ENCODE peak calls at places on chromosome 17, in six cellular contexts. Y is ascending aorta, M is heart right ventricle, C is stomach, E is heart left ventricle, V is thyroid gland. I is an unnamed sample.

GRCh38 chr17:42118545-42118944 is 2.6 kb downstream of the KAT2A start:
- DNase-seq in E (no peak), C (peak; percentile 50), Y (no peak), V (peak; percentile 37), M (no peak), I (no peak)

GRCh38 chr17:76659928-76660614 is 16.5 kb upstream of the ST6GALNAC1 start:
- DNase-seq in E (peak; percentile 33), V (peak; percentile 96), C (no peak), M (no peak), Y (no peak), I (no peak)

GRCh38 chr17:39700148-39700987 is 504 bp downstream of the ERBB2 start:
- DNase-seq in C (no peak), Y (no peak), E (no peak), M (no peak), V (peak; percentile 67), I (no peak)

GRCh38 chr17:63306855-63307254 is 139.3 kb downstream of the CYB561 start:
- DNase-seq in C (no peak), Y (no peak), V (no peak), E (no peak), M (no peak), I (no peak)

GRCh38 chr17:76544123-76544915 is 4.5 kb downstream of the PRCD start:
- DNase-seq in C (no peak), M (peak; percentile 78), V (no peak), Y (no peak), E (peak; percentile 80), I (peak; percentile 74)

GRCh38 chr17:66506641-66507040 is 204.2 kb downstream of the PRKCA start:
- DNase-seq in Y (no peak), E (no peak), M (no peak), C (no peak), V (no peak), I (no peak)

GRCh38 chr17:41474863-41475262 is 6.1 kb downstream of the KRT35 start:
- DNase-seq in Y (no peak), M (no peak), C (no peak), E (peak; percentile 57), V (no peak), I (no peak)

GRCh38 chr17:4573682-4574081 is 10.6 kb upstream of the SMTNL2 start:
- DNase-seq in V (no peak), E (peak; percentile 82), C (no peak), Y (no peak), M (peak; percentile 58), I (peak; percentile 67)

GRCh38 chr17:31588034-31588433 is 196.6 kb downstream of the RAB11FIP4 start:
- DNase-seq in Y (no peak), M (no peak), V (no peak), C (no peak), E (no peak), I (no peak)

GRCh38 chr17:45703348-45703747 is 80.8 kb upstream of the CRHR1 start:
- DNase-seq in C (no peak), V (no peak), Y (no peak), M (no peak), E (no peak), I (no peak)
- H3K27me3 ChIP-seq in C (peaks cover 8% of the 10 kb centered on the region), V (no peaks in the 10 kb centered on the region), Y (no peaks in the 10 kb centered on the region), M (peaks cover 23% of the 10 kb centered on the region), E (no peaks in the 10 kb centered on the region), I (peaks cover 96% of the 10 kb centered on the region)

DNA sequence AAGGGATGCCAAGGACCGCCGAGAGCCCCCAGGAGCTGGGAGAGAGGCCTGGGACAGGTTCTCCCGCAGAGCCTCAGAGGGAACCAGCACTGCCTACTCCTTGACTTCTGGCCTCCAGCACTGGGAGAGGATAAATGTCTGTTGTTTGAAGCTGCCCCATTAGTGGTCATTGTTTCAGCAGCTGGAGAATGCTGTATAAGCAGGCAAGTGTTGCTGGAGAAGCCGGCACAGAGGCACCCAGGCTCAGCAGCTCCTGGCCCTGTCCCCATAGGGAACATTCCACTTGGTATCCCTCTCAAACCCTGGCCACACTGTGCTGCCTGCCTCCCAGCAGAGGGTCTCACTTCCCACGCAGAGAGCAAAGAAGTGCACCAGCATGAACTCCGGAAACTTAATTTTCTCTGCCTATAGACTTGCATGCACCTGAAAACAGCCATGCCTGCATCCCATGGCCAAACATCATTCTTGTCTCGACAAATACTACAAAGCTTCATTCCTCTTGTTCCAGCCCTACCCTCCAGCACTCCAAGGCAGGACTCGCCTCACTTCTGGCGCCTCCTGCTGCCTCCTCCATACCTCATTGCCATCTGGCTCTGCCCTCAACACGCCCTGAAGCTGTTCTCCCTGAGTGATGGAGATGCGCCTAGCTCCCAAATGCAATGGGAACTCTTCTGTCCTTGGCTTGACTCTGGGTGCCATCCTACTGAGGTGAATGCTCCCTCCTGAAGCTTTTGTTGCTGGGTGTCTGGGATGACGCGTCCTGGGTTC is 88.1 kb downstream of the DNAH17 start:
- DNase-seq in V (no peak), E (no peak), C (no peak), Y (no peak), M (no peak), I (no peak)
- TF ChIP-seq CTCF in V (no peak), E (no peak), C (no peak), Y (no peak), M (no peak), I (no peak)

DNA sequence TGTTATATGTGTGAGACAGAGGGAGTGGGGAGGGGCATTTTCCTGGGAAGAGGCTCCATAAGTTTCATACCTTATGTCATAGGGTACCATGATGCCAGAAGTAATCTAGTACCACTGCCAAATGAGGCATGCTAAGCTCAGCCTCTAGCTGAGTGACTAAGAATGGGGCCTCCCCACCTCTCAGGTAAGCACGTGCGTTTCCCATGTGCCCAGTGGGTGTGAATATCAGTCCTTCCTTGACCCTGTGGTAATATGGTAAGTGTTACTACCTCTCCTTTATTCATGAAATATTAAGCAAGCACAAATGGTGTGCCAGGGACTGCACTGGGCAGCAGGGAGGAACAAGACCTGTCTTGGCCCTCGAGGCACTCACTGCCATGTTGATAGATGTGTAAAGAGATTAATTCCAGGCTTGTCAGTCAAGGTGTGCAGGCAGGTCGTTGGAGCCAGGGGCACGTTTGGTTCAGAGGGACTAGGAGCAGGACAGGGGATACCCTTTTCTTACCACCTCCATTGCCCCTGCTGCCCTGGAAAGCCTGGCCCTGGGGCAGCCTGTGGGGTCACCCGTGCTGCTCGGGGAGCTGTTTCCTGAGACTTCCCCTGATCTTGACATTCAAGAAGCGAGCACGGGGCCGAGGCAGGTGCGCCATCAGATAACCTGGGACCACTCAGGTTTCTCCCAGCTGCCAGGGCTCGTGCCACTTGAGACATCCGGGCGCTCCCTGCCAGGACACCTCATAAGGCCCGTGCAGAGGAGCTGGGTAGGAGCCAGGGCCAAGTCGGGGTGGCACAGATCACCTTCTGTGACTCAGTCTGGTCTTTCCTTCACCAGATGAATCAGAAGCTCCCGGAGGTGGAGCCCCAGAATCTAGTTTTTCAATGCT is 8.8 kb downstream of the RSAD1 start:
- DNase-seq in C (peak; percentile 45), E (no peak), V (peak; percentile 69), M (no peak), Y (no peak), I (no peak)
- H3K4me1 ChIP-seq in C (no peaks in the 10 kb centered on the region), E (peaks cover 5% of the 10 kb centered on the region), V (peaks cover 47% of the 10 kb centered on the region), M (peaks cover 6% of the 10 kb centered on the region), Y (peaks cover 3% of the 10 kb centered on the region), I (peaks cover 11% of the 10 kb centered on the region)

GRCh38 chr17:74566132-74566753 is 1.1 kb downstream of the CD300H start:
- DNase-seq in Y (no peak), E (no peak), V (peak; percentile 60), M (no peak), C (peak; percentile 28), I (no peak)

GRCh38 chr17:74567397-74567796 is at the start of gene CD300H:
- DNase-seq in M (no peak), E (no peak), V (no peak), C (no peak), Y (no peak), I (no peak)

GRCh38 chr17:74569392-74570003 is 2.2 kb upstream of the CD300H start:
- DNase-seq in E (peak; percentile 46), V (no peak), C (peak; percentile 35), Y (peak; percentile 65), M (no peak), I (no peak)

GRCh38 chr17:74569001-74569391 is 1.7 kb upstream of the CD300H start:
- DNase-seq in V (no peak), Y (no peak), C (no peak), M (no peak), E (no peak), I (no peak)

GRCh38 chr17:74568116-74568873 is 986 bp upstream of the CD300H start:
- DNase-seq in M (no peak), E (no peak), V (no peak), Y (no peak), C (no peak), I (no peak)
- H3K27me3 ChIP-seq in M (peaks cover 27% of the 10 kb centered on the region), E (no peaks in the 10 kb centered on the region), V (no peaks in the 10 kb centered on the region), Y (no peaks in the 10 kb centered on the region), C (no peaks in the 10 kb centered on the region), I (peaks cover 56% of the 10 kb centered on the region)

DNA sequence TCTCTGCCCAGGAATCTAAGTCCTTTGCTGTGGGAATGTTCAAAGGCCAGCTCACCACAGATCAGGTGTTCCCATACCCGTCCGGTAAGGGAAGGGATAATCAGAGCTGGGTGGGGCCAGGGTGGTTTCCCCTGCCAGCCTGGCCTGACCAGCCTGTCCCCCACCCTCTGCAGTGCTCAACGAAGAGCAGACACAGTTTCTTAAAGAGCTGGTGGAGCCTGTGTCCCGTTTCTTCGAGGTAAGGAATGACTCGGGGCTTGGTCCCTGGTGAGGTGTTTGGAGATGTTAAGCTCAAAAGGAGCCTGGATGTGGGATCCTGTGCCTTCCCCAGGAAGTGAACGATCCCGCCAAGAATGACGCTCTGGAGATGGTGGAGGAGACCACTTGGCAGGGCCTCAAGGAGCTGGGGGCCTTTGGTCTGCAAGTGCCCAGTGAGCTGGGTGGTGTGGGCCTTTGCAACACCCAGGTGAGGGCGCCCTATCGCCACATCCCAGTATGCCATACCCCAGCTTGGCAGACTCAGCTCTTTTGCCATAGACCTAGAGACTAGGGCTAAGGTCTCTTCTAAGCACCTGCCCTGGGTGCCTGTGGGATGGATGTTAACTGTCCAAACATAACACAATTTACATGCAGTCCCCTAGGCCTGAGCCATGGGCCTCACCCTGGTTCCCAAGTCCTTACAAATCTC is 999 bp downstream of the ACADVL start:
- DNase-seq in C (peak; percentile 70), Y (no peak), E (peak; percentile 66), M (no peak), V (peak; percentile 39), I (no peak)
- TF ChIP-seq CTCF in C (peak; percentile 10), Y (peak; percentile 20), E (no peak), M (no peak), V (peak; percentile 11), I (peak; percentile 40)